ENCODE peak calls at places on chromosomes 11 and 22, in five cellular contexts. J, P, X, L and K are unnamed samples.

GRCh38 chr11:18236664-18237356 is at the start of gene SAA4:
- DNase-seq in P (no peak), J (peak; percentile 28), X (no peak), L (no peak), K (no peak)

GRCh38 chr11:114188851-114189570 is 107.2 kb upstream of the NNMT start:
- DNase-seq in P (no peak), L (no peak), J (no peak), X (no peak), K (no peak)

GRCh38 chr22:46526484-46526839 is 11.0 kb downstream of the CELSR1 start:
- DNase-seq in J (no peak), L (no peak), X (no peak), P (no peak), K (no peak)

GRCh38 chr11:64661622-64662021 is 61.4 kb downstream of the NRXN2 start:
- DNase-seq in P (no peak), J (no peak), X (no peak), L (no peak), K (no peak)

GRCh38 chr22:39917776-39918493 is 17.1 kb downstream of the GRAP2 start:
- DNase-seq in J (no peak), X (no peak), L (peak; percentile 30), P (peak; percentile 4), K (no peak)

GRCh38 chr11:26331911-26332571 is at the start of gene ANO3:
- DNase-seq in X (no peak), P (peak; percentile 65), L (peak; percentile 89), J (peak; percentile 63), K (no peak)

GRCh38 chr11:121567988-121568387 is 115.2 kb upstream of the SORL1-AS1 start:
- DNase-seq in J (peak; percentile 47), P (no peak), X (no peak), L (no peak), K (no peak)

GRCh38 chr22:49773531-49773930 is 54.1 kb downstream of the BRD1 start:
- DNase-seq in L (no peak), J (no peak), P (no peak), X (no peak), K (no peak)

GRCh38 chr22:35397095-35397904 is 2.6 kb upstream of the MCM5 start:
- DNase-seq in X (no peak), L (peak; percentile 34), P (no peak), J (no peak), K (no peak)

GRCh38 chr11:2929511-2929879 is 275 bp upstream of the PHLDA2 start:
- DNase-seq in J (peak; percentile 81), X (no peak), P (peak; percentile 35), L (peak; percentile 77), K (peak; percentile 28)

GRCh38 chr11:117328414-117329010 is 858 bp downstream of the CEP164 start:
- DNase-seq in X (no peak), J (peak; percentile 44), P (no peak), L (peak; percentile 54), K (no peak)

GRCh38 chr11:1768141-1768469 is 4.4 kb upstream of the CTSD start:
- DNase-seq in P (no peak), J (no peak), L (no peak), X (no peak), K (no peak)

GRCh38 chr22:46934746-46935491 is 172.5 kb downstream of the TBC1D22A start:
- DNase-seq in P (peak; percentile 52), J (peak; percentile 85), L (peak; percentile 90), X (no peak), K (no peak)

GRCh38 chr22:24444729-24445466 is 17.5 kb downstream of the ADORA2A start:
- DNase-seq in X (no peak), J (no peak), L (no peak), P (no peak), K (no peak)

GRCh38 chr11:98047647-98048046 is 973.1 kb upstream of the CNTN5 start:
- DNase-seq in P (no peak), J (no peak), L (no peak), X (no peak), K (no peak)

GRCh38 chr11:115656684-115657083 is 152.5 kb upstream of the CADM1 start:
- DNase-seq in J (no peak), X (no peak), P (no peak), L (no peak), K (no peak)

GRCh38 chr11:72629266-72629665 is 45.0 kb downstream of the PDE2A start:
- DNase-seq in X (no peak), L (no peak), P (no peak), J (no peak), K (no peak)

DNA sequence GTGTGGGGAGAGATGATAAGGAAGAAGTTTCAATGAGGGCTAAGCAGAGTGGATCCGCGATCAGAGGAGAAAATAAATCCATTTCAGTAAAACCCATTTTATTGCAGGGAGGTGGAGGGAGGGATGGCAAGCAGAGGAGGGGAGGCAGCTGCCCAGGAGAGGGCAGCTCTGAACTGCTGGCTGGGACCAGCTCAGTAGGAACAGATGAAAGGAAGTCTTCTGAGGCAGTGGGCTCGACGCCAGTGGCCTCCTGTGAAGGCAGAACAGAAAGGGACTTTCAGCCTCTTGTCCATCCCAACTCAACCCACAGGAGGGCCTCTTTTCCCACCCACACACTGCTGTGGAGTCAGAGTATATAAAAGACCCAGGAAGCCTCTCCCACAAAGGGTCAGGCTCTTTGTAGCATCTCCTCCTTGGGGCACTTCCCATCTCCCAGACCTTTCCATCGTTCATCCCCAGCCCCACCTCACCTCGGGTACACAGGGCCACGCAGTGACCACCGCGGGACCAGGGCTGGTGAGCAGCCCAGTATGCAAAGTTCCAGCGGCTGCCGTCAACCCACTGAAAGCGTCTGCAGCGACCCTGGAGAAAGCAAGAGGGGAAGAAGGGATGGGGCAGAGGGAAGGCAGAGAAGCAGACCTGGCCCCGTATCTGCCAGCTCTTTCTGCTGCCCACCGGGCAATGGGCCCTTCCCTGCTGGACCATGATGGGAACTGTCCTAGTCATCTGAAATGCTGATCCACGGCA is 3.0 kb downstream of the PRG2 start:
- DNase-seq in L (peak; percentile 11), J (peak; percentile 39), P (peak; percentile 19), X (no peak), K (no peak)
- H3K27ac ChIP-seq in L (no peak overlapping the region), J (no peak overlapping the region), P (no peak overlapping the region), X (no peak overlapping the region), K (no peak overlapping the region)

GRCh38 chr11:32069361-32070058 is 21.4 kb upstream of the RCN1 start:
- DNase-seq in J (peak; percentile 41), L (no peak), X (no peak), P (no peak), K (no peak)

GRCh38 chr11:32068134-32068533 is 22.7 kb upstream of the RCN1 start:
- DNase-seq in X (no peak), L (no peak), P (no peak), J (no peak), K (no peak)

GRCh38 chr11:32072872-32073661 is 17.8 kb upstream of the RCN1 start:
- DNase-seq in J (no peak), P (peak; percentile 69), L (no peak), X (no peak), K (no peak)

GRCh38 chr11:32070707-32071106 is 20.2 kb upstream of the RCN1 start:
- DNase-seq in X (no peak), P (no peak), J (peak; percentile 50), L (no peak), K (no peak)

DNA sequence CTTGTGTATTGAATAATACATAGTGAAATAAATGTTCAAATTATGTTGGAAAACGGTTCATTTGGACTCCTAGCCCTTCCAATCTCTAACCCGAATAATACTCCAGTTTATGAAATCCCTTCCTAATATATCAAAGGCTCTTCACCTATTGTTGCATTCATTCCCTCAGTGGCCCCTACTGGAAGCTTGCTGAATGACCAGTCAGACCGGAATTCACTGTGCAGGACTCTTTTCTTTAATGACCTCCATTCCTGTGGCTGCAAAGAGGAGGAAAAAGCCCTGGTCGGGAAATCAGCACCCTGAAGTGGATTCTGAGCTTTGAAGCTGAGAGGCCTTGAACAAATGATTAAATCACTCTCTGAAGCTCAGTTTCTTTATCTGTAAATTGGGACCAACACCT is 19.1 kb upstream of the RCN1 start:
- DNase-seq in X (no peak), P (peak; percentile 63), L (peak; percentile 46), J (peak; percentile 77), K (no peak)
- H3K27ac ChIP-seq in X (no peak overlapping the region), P (no peak overlapping the region), L (no peak overlapping the region), J (no peak overlapping the region), K (no peak overlapping the region)

GRCh38 chr11:88139865-88140264 is 35.4 kb downstream of the RAB38 start:
- DNase-seq in X (no peak), P (no peak), J (no peak), L (no peak), K (no peak)
- H3K27ac ChIP-seq in X (no peak overlapping the region), P (no peak overlapping the region), J (no peak overlapping the region), L (no peak overlapping the region), K (no peak overlapping the region)

DNA sequence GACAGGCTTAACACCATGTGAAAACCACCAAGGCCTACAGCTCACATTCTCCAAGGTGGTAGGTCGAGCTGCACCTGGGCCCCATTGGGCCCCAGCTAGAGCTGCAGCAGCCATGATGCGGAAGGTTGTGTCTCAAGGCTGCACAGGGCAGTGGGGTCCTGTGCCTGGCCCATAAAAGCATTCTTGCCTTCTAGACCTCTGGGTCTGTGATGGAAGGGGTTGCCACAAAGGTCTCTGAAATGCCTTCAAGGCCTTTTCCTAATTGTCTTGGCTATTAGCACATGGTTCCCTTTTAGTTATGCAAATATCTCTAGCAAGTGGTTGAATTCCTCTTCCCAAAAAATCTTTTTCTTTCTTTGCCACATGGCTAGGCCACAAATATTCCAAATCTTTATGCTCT is 52.5 kb upstream of the C11orf58 start:
- DNase-seq in X (no peak), J (no peak), L (no peak), P (no peak), K (no peak)
- H3K27ac ChIP-seq in X (no peak overlapping the region), J (no peak overlapping the region), L (no peak overlapping the region), P (no peak overlapping the region), K (no peak overlapping the region)

GRCh38 chr11:74909812-74910211 is 39.1 kb downstream of the XRRA1 start:
- DNase-seq in P (no peak), X (no peak), J (no peak), L (no peak), K (no peak)

GRCh38 chr11:74909363-74909762 is 39.5 kb downstream of the XRRA1 start:
- DNase-seq in P (no peak), J (no peak), L (no peak), X (no peak), K (no peak)

GRCh38 chr11:74902342-74902741 is 46.5 kb downstream of the XRRA1 start:
- DNase-seq in L (no peak), P (no peak), J (no peak), X (no peak), K (no peak)

DNA sequence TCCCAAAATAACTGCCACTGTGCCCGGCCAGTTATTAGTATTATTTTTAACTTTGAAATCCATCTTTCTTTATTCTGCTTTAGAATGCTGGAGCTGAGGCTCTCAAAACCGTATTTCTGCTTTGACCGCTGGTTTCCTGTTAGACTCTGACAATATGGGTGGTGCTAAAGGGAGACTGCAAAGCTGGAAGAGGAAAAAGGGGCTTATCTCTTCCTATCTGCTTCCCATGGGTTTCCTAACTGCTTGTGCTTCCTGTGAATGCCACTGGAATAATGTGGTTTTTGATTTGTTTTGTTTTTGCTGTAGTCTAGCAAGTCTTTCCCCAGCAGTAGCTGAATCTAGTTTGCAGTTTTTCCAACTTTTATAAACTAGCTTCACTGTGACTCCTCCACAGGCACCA is 43.6 kb downstream of the XRRA1 start:
- DNase-seq in P (no peak), J (no peak), L (no peak), X (no peak), K (no peak)
- H3K27ac ChIP-seq in P (no peak overlapping the region), J (no peak overlapping the region), L (no peak overlapping the region), X (no peak overlapping the region), K (no peak overlapping the region)

GRCh38 chr22:31275018-31275417 is 17.3 kb downstream of the PIK3IP1 start:
- DNase-seq in P (no peak), L (no peak), J (no peak), X (no peak), K (no peak)
- H3K27ac ChIP-seq in P (no peak overlapping the region), L (no peak overlapping the region), J (no peak overlapping the region), X (peak overlapping the region; percentile 60), K (peak overlapping the region; percentile 35)